ENCODE peak calls at places on chromosomes 7 and 10, in four cellular contexts. I is NCI-H774; J is AG04449; A is activated CD8-positive, alpha-beta memory T cell treated with anti-CD3 and anti-CD28 coated beads, Interleukin-2, amount 10 ng/mL, durations not matched to agents 7 days and 5 days. L is an unnamed sample.

GRCh38 chr7:107469836-107470416 is at the start of gene GPR22:
- DNase-seq in I (no peak), J (no peak), A (no peak), L (no peak)

GRCh38 chr7:74092964-74093339 is 9.3 kb downstream of the LIMK1 start:
- DNase-seq in I (no peak), J (no peak), A (peak), L (no peak)

GRCh38 chr10:77321868-77322267 is 315.7 kb downstream of the KCNMA1 start:
- DNase-seq in I (no peak), J (no peak), A (no peak), L (no peak)

GRCh38 chr7:156703209-156703608 is 62.6 kb downstream of the RNF32 start:
- DNase-seq in I (no peak), J (no peak), A (no peak), L (no peak)

GRCh38 chr7:101870361-101871062 is 53.1 kb downstream of the CUX1 start:
- DNase-seq in I (no peak), J (no peak), A (no peak), L (no peak)

GRCh38 chr7:28190077-28190476 is 9.5 kb upstream of the JAZF1 start:
- DNase-seq in I (no peak), J (no peak), A (no peak), L (no peak)

GRCh38 chr10:86411281-86411841 is 44.8 kb upstream of the GRID1 start:
- DNase-seq in I (no peak), J (peak), A (peak), L (no peak)

GRCh38 chr10:119701861-119702260 is 24.0 kb upstream of the INPP5F start:
- DNase-seq in I (no peak), J (no peak), A (no peak), L (no peak)

GRCh38 chr7:84484502-84485079 is 290.0 kb upstream of the SEMA3A start:
- DNase-seq in I (no peak), J (peak), A (no peak), L (no peak)

L was measured in esophagus muscularis mucosa.